ENCODE peak calls at places on chromosomes 12 and 14, in eight cellular contexts. O, D, S, B, U, A, L and G are unnamed samples. For H3K4me1 and H3K9me3, the result is how much of the 10 kb centered on the place peaks cover.

GRCh38 chr14:82420874-82421273 is 887.2 kb upstream of the SEL1L start:
- DNase-seq in O (no peak), D (no peak), S (no peak), B (no peak), U (no peak), A (no peak), L (no peak), G (no peak)

GRCh38 chr12:128856791-128857078 is 3.5 kb downstream of the GLT1D1 start:
- DNase-seq in O (no peak), D (no peak), S (no peak), B (no peak), U (no peak), A (no peak), L (no peak), G (no peak)

GRCh38 chr12:21615441-21615840 is 10.8 kb upstream of the GYS2 start:
- DNase-seq in O (no peak), D (no peak), S (no peak), B (no peak), U (no peak), A (no peak), L (no peak), G (no peak)

GRCh38 chr14:39430762-39431415 is 1.3 kb downstream of the FBXO33 start:
- DNase-seq in O (peak), D (peak), S (no peak), B (peak), U (no peak), A (no peak), L (no peak), G (no peak)

GRCh38 chr12:19129486-19130223 is at the start of gene PLEKHA5:
- DNase-seq in O (peak), D (peak), S (peak), B (peak), U (peak), A (peak), L (peak), G (peak)

GRCh38 chr14:23559010-23559920 is 3.2 kb downstream of the THTPA start:
- DNase-seq in O (peak), D (no peak), S (peak), B (no peak), U (no peak), A (peak), L (peak), G (no peak)

GRCh38 chr12:115335594-115335993 is 651.6 kb upstream of the TBX3 start:
- DNase-seq in O (no peak), D (no peak), S (no peak), B (no peak), U (no peak), A (no peak), L (peak), G (no peak)

GRCh38 chr12:64456119-64456518 is 4.2 kb downstream of the TBK1 start:
- DNase-seq in O (no peak), D (no peak), S (no peak), B (no peak), U (no peak), A (no peak), L (no peak), G (no peak)

GRCh38 chr12:88876867-88877266 is 296.6 kb upstream of the KITLG start:
- DNase-seq in O (no peak), D (no peak), S (no peak), B (peak), U (no peak), A (no peak), L (no peak), G (no peak)

GRCh38 chr14:59176764-59177163 is 11.7 kb upstream of the DAAM1 start:
- DNase-seq in O (peak), D (no peak), S (no peak), B (no peak), U (no peak), A (no peak), L (no peak), G (no peak)

GRCh38 chr14:91998667-91999570 is 40.9 kb downstream of the TRIP11 start:
- DNase-seq in O (no peak), D (no peak), S (no peak), B (no peak), U (no peak), A (no peak), L (no peak), G (no peak)

GRCh38 chr12:29427964-29428363 is 47.0 kb upstream of the ERGIC2 start:
- DNase-seq in O (no peak), D (no peak), S (no peak), B (no peak), U (no peak), A (no peak), L (no peak), G (no peak)

GRCh38 chr12:29426516-29426915 is 45.5 kb upstream of the ERGIC2 start:
- DNase-seq in O (no peak), D (no peak), S (no peak), B (no peak), U (no peak), A (no peak), L (no peak), G (no peak)

GRCh38 chr12:29430699-29431044 is 49.7 kb upstream of the ERGIC2 start:
- DNase-seq in O (no peak), D (no peak), S (no peak), B (no peak), U (no peak), A (no peak), L (no peak), G (no peak)

GRCh38 chr12:29429999-29430698 is 49.2 kb upstream of the ERGIC2 start:
- DNase-seq in O (no peak), D (no peak), S (no peak), B (peak), U (no peak), A (no peak), L (no peak), G (no peak)

GRCh38 chr12:29428630-29429029 is 47.7 kb upstream of the ERGIC2 start:
- DNase-seq in O (peak), D (no peak), S (no peak), B (peak), U (no peak), A (no peak), L (no peak), G (no peak)
- H3K4me1 ChIP-seq in O (under half), D (under half), S (under half), B (under half), U (under half), A (under half), L (under half), G (under half)

GRCh38 chr12:6084969-6085450 is 39.5 kb downstream of the VWF start:
- DNase-seq in O (no peak), D (no peak), S (no peak), B (no peak), U (no peak), A (no peak), L (no peak), G (peak)
- H3K27ac ChIP-seq in O (no peak), D (no peak), S (no peak), B (peak), U (no peak), A (peak), L (no peak), G (no peak)

GRCh38 chr14:105939810-105940508 is 413.6 kb downstream of the TMEM121 start:
- DNase-seq in O (no peak), D (no peak), S (no peak), B (no peak), U (no peak), A (peak), L (peak), G (peak)

GRCh38 chr14:105941226-105942166 is 415.1 kb downstream of the TMEM121 start:
- DNase-seq in O (no peak), D (no peak), S (no peak), B (no peak), U (no peak), A (peak), L (peak), G (no peak)

GRCh38 chr14:105938959-105939358 is 412.6 kb downstream of the TMEM121 start:
- DNase-seq in O (no peak), D (no peak), S (no peak), B (no peak), U (no peak), A (no peak), L (no peak), G (no peak)

GRCh38 chr14:105938055-105938863 is 411.9 kb downstream of the TMEM121 start:
- DNase-seq in O (no peak), D (no peak), S (no peak), B (no peak), U (no peak), A (peak), L (peak), G (peak)

DNA sequence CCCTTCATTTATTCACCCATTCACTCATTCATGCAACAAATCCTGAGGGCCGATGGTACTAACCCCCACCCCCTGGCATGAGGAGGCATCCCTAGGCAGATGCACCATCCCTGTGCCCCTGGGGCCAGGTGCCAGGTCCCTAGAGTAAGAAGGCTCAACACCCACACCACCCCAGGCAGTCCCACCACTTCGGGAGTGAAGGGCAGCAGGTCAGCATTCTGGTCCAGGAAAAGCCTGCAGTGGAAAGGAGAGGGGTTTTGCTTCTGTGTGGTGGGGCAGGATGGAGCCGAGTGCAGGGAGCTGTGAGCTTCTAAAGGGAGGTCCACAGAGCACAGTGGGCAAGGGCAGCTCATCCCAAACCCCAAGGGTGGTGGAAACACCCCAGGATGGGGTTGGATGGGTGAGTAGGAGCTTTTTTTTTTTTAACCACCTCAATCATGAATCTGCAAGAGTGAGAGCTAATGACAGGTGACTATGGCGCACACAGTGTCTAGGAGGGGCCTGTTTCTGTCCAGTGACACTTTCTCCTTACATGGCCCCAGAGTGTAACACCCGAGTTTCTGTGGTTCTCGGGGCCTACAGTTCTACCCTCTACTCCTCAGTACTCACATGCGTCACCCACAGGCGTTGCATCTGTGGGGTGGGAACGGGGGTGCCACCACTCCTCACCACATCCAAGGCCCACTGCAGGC is 414.3 kb downstream of the TMEM121 start:
- DNase-seq in O (no peak), D (no peak), S (no peak), B (no peak), U (no peak), A (peak), L (peak), G (no peak)
- H3K9me3 ChIP-seq in O (under half), D (under half), S (under half), B (under half), U (under half), A (under half), L (under half), G (under half)

DNA sequence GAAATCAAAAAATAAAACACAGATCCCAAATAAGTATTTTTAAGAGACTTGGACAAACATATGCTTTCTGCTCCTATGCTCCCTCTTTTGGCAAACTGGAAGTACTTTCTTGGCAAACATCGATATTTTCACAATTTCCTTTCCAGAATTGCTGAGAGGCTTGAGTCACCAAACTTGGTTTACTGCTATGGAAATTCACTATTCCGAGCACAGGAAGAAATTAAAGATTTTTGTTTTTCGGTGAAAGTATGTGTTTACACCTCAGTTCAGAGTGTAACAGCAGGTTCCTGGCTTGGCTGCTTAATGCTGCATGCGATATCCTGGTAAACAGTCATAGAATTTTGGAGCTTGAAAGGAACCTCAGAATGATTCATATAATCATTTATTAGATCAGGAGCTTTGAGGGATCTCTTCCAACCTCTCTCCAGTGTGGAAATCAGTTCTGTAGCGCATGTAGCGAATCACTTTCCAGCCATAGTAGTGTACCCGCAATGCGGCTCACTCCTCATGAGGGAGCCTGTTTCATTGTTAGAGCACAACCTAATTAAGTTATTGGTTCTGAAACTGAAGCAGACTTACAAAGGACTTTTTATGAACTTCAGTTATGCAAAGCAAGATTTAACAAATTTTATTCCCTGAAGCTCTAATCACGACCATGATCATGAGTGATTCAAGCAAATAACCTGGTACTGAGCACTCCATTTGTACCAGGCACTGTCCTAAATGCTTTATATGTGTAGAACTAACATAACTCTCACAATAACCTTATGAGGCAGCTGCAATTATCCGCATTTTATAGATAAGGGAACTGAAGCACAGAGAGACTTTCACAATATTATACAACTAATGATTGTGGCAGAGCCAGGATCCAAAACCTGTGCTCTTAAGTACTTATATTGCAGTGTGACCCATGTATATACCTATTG is 56.4 kb upstream of the ATP2A2 start:
- DNase-seq in O (peak), D (no peak), S (no peak), B (peak), U (no peak), A (no peak), L (no peak), G (no peak)
- H3K4me1 ChIP-seq in O (under half), D (under half), S (under half), B (under half), U (under half), A (under half), L (under half), G (half or more)

DNA sequence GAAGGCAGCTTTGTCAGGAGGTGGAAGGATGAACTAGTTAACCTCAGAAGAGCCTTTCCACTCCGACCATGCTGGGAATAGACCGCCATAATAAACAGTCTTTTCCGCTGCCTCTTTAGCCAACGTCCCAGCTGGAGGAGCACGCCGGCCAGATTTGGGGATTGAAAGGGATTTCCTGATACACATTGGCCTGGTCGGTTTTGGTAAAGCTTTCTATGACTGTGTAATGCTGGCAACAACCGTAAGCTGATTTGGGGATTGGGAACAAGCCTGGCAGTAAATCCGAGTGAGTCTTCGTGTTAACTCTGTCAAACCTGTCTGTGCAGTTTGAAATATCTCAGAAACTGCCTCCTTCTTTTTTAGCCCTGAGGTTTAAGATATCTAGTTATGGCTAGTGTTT is 87.0 kb downstream of the DAD1 start:
- DNase-seq in O (no peak), D (peak), S (no peak), B (no peak), U (no peak), A (no peak), L (peak), G (no peak)
- H3K27ac ChIP-seq in O (no peak), D (no peak), S (no peak), B (no peak), U (no peak), A (no peak), L (peak), G (no peak)

GRCh38 chr12:43869184-43869583 is 33.3 kb downstream of the TMEM117 start:
- DNase-seq in O (no peak), D (no peak), S (no peak), B (no peak), U (no peak), A (no peak), L (no peak), G (no peak)

GRCh38 chr12:43872396-43872795 is 36.5 kb downstream of the TMEM117 start:
- DNase-seq in O (no peak), D (no peak), S (no peak), B (no peak), U (no peak), A (no peak), L (no peak), G (no peak)
- H3K9me3 ChIP-seq in O (under half), D (under half), S (under half), B (under half), U (under half), A (under half), L (under half), G (under half)

DNA sequence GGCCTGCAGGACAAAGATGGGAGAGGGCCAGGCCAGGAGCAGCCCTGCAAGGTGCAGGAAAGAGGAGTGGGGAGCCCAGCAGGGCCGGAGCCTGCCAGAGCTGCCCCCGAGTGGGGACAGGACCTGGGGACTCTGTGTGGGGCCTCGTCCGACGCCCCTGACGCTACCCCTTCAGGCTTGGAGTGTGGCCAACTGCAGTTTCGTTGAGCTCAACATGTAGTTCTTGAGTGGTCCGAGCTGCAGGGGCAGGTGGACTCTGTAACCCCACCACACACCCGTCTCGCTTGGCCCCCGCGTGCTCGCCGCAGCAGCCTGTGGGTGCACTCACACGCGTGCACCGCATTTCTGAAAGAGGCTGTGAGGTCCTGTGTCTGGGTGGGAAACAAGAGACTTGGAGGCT is 2.0 kb downstream of the ASPG start:
- DNase-seq in O (no peak), D (peak), S (peak), B (no peak), U (no peak), A (no peak), L (peak), G (peak)
- H3K4me1 ChIP-seq in O (under half), D (under half), S (under half), B (under half), U (under half), A (under half), L (under half), G (under half)

DNA sequence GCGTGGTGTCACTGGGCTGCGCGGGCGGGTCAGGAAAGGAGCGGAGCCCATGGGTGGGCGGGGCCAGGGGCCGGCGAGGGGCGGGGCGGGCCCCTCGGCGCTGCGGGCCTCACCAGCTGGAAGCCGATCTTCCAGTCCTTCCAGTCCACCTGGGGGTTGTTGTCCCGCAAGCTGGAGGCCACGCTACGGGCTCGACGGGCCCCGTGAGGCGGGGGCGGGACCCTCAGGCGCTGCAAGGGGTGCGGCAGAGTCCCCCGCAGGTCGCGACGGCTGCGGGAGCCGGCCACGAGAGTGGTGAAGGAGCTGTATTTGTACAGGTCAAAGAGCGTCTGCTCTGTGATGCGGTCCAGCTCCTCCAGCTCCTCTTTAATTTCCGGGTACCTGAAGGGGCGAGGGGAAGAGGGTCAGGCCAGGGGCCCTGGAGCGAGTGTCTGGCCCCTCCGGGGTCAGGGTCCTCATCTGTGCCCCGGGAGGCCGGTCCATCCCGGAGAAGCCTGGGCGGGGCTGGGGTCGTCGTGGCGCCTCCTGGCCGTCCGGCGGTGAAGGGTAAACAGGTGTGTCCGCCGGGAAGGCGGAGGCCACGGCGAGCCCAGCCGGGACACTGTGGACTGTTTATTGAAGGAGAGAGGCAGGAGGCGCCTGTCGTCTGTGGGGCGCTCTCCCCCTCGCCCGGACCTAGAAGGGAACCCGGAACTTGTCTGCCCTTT is 11.9 kb downstream of the SCNN1A start:
- DNase-seq in O (peak), D (peak), S (peak), B (peak), U (peak), A (no peak), L (peak), G (peak)
- H3K27ac ChIP-seq in O (no peak), D (no peak), S (peak), B (no peak), U (peak), A (no peak), L (peak), G (peak)

GRCh38 chr12:132337557-132337956 is 8.2 kb upstream of the GALNT9 start:
- DNase-seq in O (no peak), D (no peak), S (no peak), B (no peak), U (no peak), A (no peak), L (no peak), G (no peak)

GRCh38 chr12:132338781-132339180 is 9.4 kb upstream of the GALNT9 start:
- DNase-seq in O (no peak), D (no peak), S (no peak), B (no peak), U (no peak), A (no peak), L (no peak), G (no peak)

GRCh38 chr12:132335179-132335756 is 5.9 kb upstream of the GALNT9 start:
- DNase-seq in O (no peak), D (no peak), S (no peak), B (no peak), U (no peak), A (no peak), L (no peak), G (no peak)

GRCh38 chr12:132338311-132338710 is 8.9 kb upstream of the GALNT9 start:
- DNase-seq in O (no peak), D (no peak), S (no peak), B (no peak), U (no peak), A (no peak), L (no peak), G (no peak)

GRCh38 chr12:132336451-132337413 is 7.3 kb upstream of the GALNT9 start:
- DNase-seq in O (no peak), D (no peak), S (no peak), B (no peak), U (no peak), A (no peak), L (no peak), G (no peak)
- H3K9me3 ChIP-seq in O (under half), D (under half), S (under half), B (under half), U (under half), A (under half), L (under half), G (under half)